ENCODE peak calls at places on chromosomes 2 and 18, in ten cellular contexts. F is progenitor cell of endocrine pancreas, B is choroid plexus epithelial cell, Q is osteocyte, E is Peyer's patch, S is lung, W is lower lobe of right lung, V is heart left ventricle, T is endodermal cell, N is cardiac fibroblast. Z is an unnamed sample.

GRCh38 chr2:151339168-151339567 is 18.2 kb upstream of the TNFAIP6 start:
- DNase-seq in F (no peak), N (no peak), V (no peak), S (no peak), B (peak), E (no peak), W (no peak), T (peak), Q (no peak), Z (no peak)

GRCh38 chr2:67400560-67401464 is 3.7 kb downstream of the ETAA1 start:
- DNase-seq in Q (no peak), F (no peak), V (no peak), B (peak), E (no peak), S (no peak), W (no peak), N (peak), T (no peak), Z (no peak)

GRCh38 chr2:181857471-181857870 is 34.1 kb upstream of the ITPRID2 start:
- DNase-seq in E (no peak), W (no peak), F (no peak), T (no peak), N (peak), B (peak), S (no peak), Q (no peak), V (no peak), Z (no peak)

GRCh38 chr18:5779922-5780321 is 115.4 kb downstream of the TMEM200C start:
- DNase-seq in Q (no peak), B (no peak), V (no peak), F (no peak), T (no peak), S (no peak), E (no peak), N (no peak), W (no peak), Z (no peak)

GRCh38 chr2:60333264-60333663 is 220.2 kb downstream of the BCL11A start:
- DNase-seq in F (no peak), W (no peak), E (no peak), S (no peak), T (peak), V (no peak), Q (peak), N (no peak), B (no peak), Z (no peak)

GRCh38 chr2:179581605-179582004 is 279.8 kb downstream of the ZNF385B start:
- DNase-seq in Q (no peak), W (no peak), B (no peak), V (no peak), N (no peak), T (no peak), S (no peak), F (no peak), E (no peak), Z (no peak)

GRCh38 chr2:26970244-26970927 is at the start of gene MAPRE3:
- DNase-seq in B (peak), W (peak), Q (peak), S (peak), V (peak), T (peak), N (peak), E (peak), F (peak), Z (peak)

GRCh38 chr18:2641638-2642037 is 13.9 kb upstream of the SMCHD1 start:
- DNase-seq in E (no peak), T (no peak), N (peak), V (no peak), F (no peak), Q (no peak), B (peak), W (no peak), S (no peak), Z (peak)

GRCh38 chr2:41736586-41736985 is 311.2 kb upstream of the PKDCC start:
- DNase-seq in B (no peak), V (no peak), W (no peak), T (no peak), E (no peak), N (no peak), F (no peak), S (no peak), Q (no peak), Z (no peak)

GRCh38 chr2:73984922-73985317 is 210 bp downstream of the TET3 start:
- DNase-seq in N (no peak), W (peak), F (peak), V (peak), E (peak), B (no peak), T (peak), Q (no peak), S (peak), Z (peak)

GRCh38 chr2:239930378-239930777 is 94.8 kb downstream of the NDUFA10 start:
- DNase-seq in T (peak), N (no peak), V (no peak), F (no peak), Q (peak), S (no peak), B (no peak), E (no peak), W (peak), Z (no peak)

GRCh38 chr2:97761192-97761591 is 47.8 kb downstream of the ZAP70 start:
- DNase-seq in B (no peak), T (peak), E (peak), S (no peak), W (no peak), Q (peak), N (no peak), F (no peak), V (no peak), Z (no peak)

GRCh38 chr2:35871672-35872071 is 483.9 kb upstream of the CRIM1 start:
- DNase-seq in Q (no peak), S (no peak), E (no peak), W (no peak), T (peak), N (no peak), F (no peak), B (no peak), V (no peak), Z (no peak)

GRCh38 chr18:66495844-66496243 is 108.0 kb downstream of the CDH19 start:
- DNase-seq in F (peak), W (peak), S (peak), N (peak), T (peak), B (peak), Q (no peak), E (no peak), V (peak), Z (no peak)

GRCh38 chr2:205161156-205161555 is 521.1 kb upstream of the NRP2 start:
- DNase-seq in Q (no peak), N (no peak), E (no peak), V (no peak), S (no peak), W (no peak), T (no peak), B (peak), F (no peak), Z (no peak)

GRCh38 chr2:172512810-172513523 is 42.9 kb upstream of the PDK1 start:
- DNase-seq in Q (no peak), B (no peak), W (no peak), T (no peak), V (no peak), S (no peak), F (no peak), E (no peak), N (no peak), Z (no peak)

GRCh38 chr2:160876765-160877164 is 283.5 kb upstream of the TANK start:
- DNase-seq in W (no peak), Q (no peak), V (no peak), S (no peak), B (peak), T (no peak), N (peak), F (no peak), E (no peak), Z (no peak)

GRCh38 chr2:68741805-68742306 is 7.2 kb downstream of the ARHGAP25 start:
- DNase-seq in T (no peak), Q (peak), V (no peak), F (no peak), W (no peak), N (peak), B (no peak), E (no peak), S (no peak), Z (no peak)

GRCh38 chr2:235077046-235077445 is 125.2 kb downstream of the SH3BP4 start:
- DNase-seq in F (no peak), Q (no peak), B (no peak), S (no peak), N (no peak), E (no peak), W (no peak), V (no peak), T (no peak), Z (no peak)

GRCh38 chr2:68645523-68645922 is 2.1 kb downstream of the PROKR1 start:
- DNase-seq in B (no peak), N (peak), F (no peak), E (no peak), W (no peak), T (no peak), Q (no peak), S (no peak), V (no peak), Z (no peak)

GRCh38 chr2:44955593-44956449 is 14.3 kb downstream of the SIX3 start:
- DNase-seq in T (peak), W (peak), V (peak), E (peak), N (peak), S (peak), F (peak), Q (peak), B (peak), Z (peak)

GRCh38 chr2:8558096-8558495 is 123.8 kb upstream of the ID2 start:
- DNase-seq in N (no peak), S (no peak), E (no peak), T (no peak), F (no peak), W (no peak), Q (no peak), V (no peak), B (no peak), Z (no peak)

DNA sequence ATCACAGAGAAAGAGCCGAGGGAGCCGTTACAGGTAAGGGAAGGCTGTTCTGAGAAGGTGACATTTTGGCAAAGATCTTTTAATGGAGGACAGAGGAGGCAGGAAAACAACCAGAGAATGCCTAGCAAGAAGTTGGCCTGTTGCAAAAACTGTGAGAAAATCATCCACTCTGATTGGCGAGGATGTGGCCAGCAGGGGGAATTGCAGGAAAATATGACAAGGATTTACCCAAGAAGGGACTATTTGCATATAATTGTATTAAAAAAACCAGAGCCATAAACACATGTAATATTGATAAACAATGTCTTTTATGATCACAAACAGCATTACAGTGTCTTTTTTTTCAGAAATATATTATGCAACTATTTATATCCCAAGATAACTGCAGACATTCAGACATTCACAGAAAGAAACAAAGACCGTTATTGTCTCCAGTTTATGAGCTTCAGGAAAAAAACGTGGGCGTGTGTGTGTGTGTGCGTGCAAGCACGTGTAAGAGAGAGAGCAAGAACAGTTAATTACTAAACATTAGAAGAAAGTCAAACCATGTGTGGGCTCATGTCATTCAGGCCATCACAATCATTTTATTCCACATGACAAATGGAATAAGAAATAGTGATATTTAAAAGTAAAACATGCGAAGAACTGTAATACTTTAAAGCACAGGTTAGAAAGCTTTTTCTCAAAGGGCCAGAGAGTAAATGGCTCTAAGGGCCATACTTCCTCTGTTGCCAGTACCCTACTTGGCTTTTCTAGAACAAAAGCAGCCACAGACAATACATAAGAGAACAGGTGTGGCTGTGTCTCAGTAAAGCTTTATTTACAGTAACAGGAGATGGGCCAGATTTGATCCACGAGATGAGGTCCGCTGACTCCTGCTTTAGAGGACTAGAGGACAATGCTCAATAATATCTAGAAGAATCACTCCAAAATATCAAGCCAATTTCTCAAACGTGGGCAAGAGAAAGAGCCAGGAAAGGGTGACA is 324.1 kb downstream of the DLGAP1 start:
- DNase-seq in W (no peak), N (no peak), S (no peak), B (no peak), T (no peak), Q (no peak), F (no peak), V (no peak), E (no peak), Z (no peak)
- TF ChIP-seq CTCF in W (no peak), N (no peak), S (no peak), B (no peak), T (peak), Q (no peak), F (no peak), V (no peak), E (no peak), Z (no peak)

GRCh38 chr2:241734208-241734466 is 293 bp upstream of the D2HGDH start:
- DNase-seq in E (no peak), W (no peak), T (no peak), N (no peak), Q (no peak), V (no peak), B (no peak), F (no peak), S (no peak), Z (no peak)
- TF ChIP-seq CTCF in E (no peak), W (no peak), T (peak), N (no peak), Q (peak), V (no peak), B (no peak), F (peak), S (no peak), Z (no peak)

GRCh38 chr2:200219400-200220113 is 86.9 kb upstream of the SPATS2L start:
- DNase-seq in E (no peak), B (no peak), N (no peak), T (no peak), S (no peak), V (no peak), F (no peak), W (no peak), Q (no peak), Z (no peak)

GRCh38 chr2:200217320-200217719 is 89.2 kb upstream of the SPATS2L start:
- DNase-seq in W (no peak), N (no peak), F (no peak), S (no peak), Q (no peak), T (no peak), E (no peak), V (no peak), B (no peak), Z (no peak)

GRCh38 chr2:200221055-200221692 is 85.3 kb upstream of the SPATS2L start:
- DNase-seq in Q (no peak), E (no peak), S (no peak), T (no peak), V (no peak), W (no peak), F (no peak), N (no peak), B (no peak), Z (no peak)

GRCh38 chr2:200216310-200216709 is 90.2 kb upstream of the SPATS2L start:
- DNase-seq in N (no peak), W (no peak), F (no peak), E (no peak), T (no peak), V (no peak), S (no peak), Q (no peak), B (no peak), Z (no peak)

DNA sequence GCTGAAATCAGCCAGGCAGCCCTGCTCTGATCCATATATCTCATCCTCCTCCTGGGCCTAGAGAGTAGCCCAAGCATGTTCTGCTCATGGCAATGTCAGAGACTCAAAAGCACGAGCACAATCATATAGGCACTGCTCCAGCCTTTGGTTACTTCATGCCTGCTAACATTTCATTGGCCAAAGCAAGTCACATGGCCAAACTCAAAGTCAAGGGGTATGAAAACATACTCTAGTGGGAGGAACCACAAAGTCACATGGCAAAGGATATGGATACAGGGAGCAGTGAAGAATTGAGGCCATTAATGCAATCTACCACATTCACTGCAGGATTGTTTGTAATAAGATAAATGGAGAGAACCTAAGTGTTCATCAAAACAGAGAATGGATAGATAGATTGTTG is 87.8 kb upstream of the SPATS2L start:
- DNase-seq in S (no peak), Q (no peak), N (no peak), T (no peak), B (no peak), E (no peak), F (no peak), V (no peak), W (no peak), Z (no peak)
- TF ChIP-seq CTCF in S (no peak), Q (no peak), N (no peak), T (no peak), B (no peak), E (no peak), F (no peak), V (no peak), W (no peak), Z (no peak)

DNA sequence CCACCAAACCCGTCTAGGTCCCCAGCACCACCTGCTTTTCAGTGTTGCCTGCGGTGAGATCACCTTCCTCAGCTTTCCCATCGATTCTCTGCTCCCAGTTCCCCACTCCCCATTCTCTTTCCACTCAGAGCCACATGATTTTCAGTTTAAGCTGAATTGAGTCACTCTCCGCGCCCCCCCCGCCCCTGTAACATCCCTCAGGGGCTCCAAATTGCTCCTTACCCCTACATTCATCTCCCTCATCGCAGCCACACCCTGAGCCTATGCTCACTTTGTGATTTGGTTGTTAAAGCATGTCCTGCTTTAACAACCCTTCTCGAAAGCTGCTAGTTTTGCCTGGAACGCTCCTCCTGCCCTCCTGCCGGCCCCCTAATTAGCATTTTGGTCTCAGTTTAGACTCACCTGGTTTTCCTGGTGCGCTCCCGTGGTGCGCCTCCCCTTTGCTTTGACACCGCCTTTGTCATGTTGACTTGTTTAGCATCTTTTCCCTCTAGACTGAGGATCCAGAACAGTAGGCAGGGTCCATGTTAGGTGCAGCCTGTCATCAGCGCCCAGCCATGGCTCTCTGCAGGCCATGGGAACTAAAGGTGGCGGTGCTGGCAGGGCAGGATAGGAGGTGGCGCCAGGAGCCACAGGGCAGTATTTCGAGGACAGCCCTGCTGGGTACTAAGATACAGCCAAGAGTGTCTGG is 60.8 kb downstream of the ST3GAL5 start:
- DNase-seq in N (no peak), Q (peak), S (no peak), T (peak), B (no peak), V (no peak), F (no peak), W (no peak), E (no peak), Z (no peak)
- TF ChIP-seq CTCF in N (no peak), Q (no peak), S (no peak), T (no peak), B (no peak), V (no peak), F (no peak), W (no peak), E (no peak), Z (no peak)

GRCh38 chr2:70603066-70603465 is 49.4 kb upstream of the TGFA start:
- DNase-seq in B (no peak), T (no peak), V (no peak), W (no peak), S (no peak), E (no peak), Q (no peak), F (no peak), N (no peak), Z (no peak)
- TF ChIP-seq CTCF in B (no peak), T (peak), V (no peak), W (no peak), S (no peak), E (no peak), Q (no peak), F (peak), N (no peak), Z (no peak)

DNA sequence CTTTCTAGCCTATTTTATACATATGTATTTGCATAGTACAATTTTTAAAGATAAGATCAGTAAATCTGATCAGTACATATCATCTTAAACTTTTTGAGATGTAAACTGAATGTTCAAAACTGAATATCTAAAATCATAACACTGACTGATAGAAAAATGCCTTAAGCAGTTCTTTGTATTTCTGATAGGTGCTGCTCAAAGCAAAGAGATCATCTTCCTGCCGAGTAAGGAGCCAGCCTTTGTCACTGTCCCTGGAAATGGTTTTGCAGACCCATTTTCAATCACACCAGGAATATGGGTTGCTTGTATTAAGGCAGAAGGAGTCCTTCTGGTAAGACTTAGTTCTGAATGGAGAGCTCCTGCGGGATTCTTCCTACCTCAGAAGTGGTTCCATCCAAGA is 135.0 kb downstream of the LAMA3 start:
- DNase-seq in N (peak), S (no peak), E (no peak), F (no peak), B (peak), V (no peak), Q (no peak), T (no peak), W (no peak), Z (no peak)
- TF ChIP-seq CTCF in N (no peak), S (no peak), E (no peak), F (no peak), B (peak), V (no peak), Q (peak), T (peak), W (no peak), Z (no peak)

GRCh38 chr18:32277492-32277988 is 87.7 kb downstream of the MEP1B start:
- DNase-seq in B (peak), S (no peak), F (no peak), N (no peak), Q (no peak), E (no peak), V (no peak), W (no peak), T (no peak), Z (no peak)

GRCh38 chr18:32276896-32277295 is 87.1 kb downstream of the MEP1B start:
- DNase-seq in F (no peak), E (no peak), N (peak), W (no peak), B (no peak), S (no peak), V (no peak), Q (no peak), T (no peak), Z (no peak)

GRCh38 chr18:32276256-32276655 is 86.4 kb downstream of the MEP1B start:
- DNase-seq in W (no peak), N (no peak), T (no peak), B (no peak), Q (no peak), E (no peak), V (no peak), F (no peak), S (no peak), Z (no peak)

GRCh38 chr18:32280188-32280783 is 90.4 kb downstream of the MEP1B start:
- DNase-seq in T (no peak), S (no peak), B (no peak), E (no peak), V (no peak), W (no peak), Q (no peak), F (no peak), N (no peak), Z (no peak)

GRCh38 chr18:32278148-32278799 is 88.4 kb downstream of the MEP1B start:
- DNase-seq in V (no peak), S (no peak), T (no peak), N (no peak), W (no peak), Q (no peak), E (no peak), B (no peak), F (no peak), Z (no peak)
- TF ChIP-seq CTCF in V (no peak), S (no peak), T (no peak), N (no peak), W (no peak), Q (no peak), E (no peak), B (no peak), F (no peak), Z (no peak)

GRCh38 chr2:72892506-72893173 is 5.4 kb downstream of the SPR start:
- DNase-seq in Q (peak), T (peak), S (no peak), F (no peak), W (peak), B (peak), V (peak), N (peak), E (no peak), Z (peak)
- TF ChIP-seq CTCF in Q (peak), T (peak), S (peak), F (peak), W (peak), B (peak), V (peak), N (peak), E (peak), Z (peak)